ENCODE peak calls at places on chromosome 18, in four cellular contexts. One of them, this sample, is unnamed. For H4K20me1, the result is how much of the 10 kb centered on the place peaks cover.

GRCh38 chr18:54075681-54076080 is 148.8 kb downstream of the MBD2 start:
- DNase-seq in HCT116: no peak
- DNase-seq in MM.1S: no peak
- DNase-seq in HepG2: no peak
- DNase-seq in this sample: no peak

GRCh38 chr18:67241292-67241691 is 275.2 kb downstream of the DSEL start:
- DNase-seq in HepG2: no peak
- DNase-seq in MM.1S: no peak
- DNase-seq in HCT116: no peak
- DNase-seq in this sample: no peak

GRCh38 chr18:74515620-74516231 is 18.6 kb upstream of the CNDP1 start:
- DNase-seq in HCT116: no peak
- DNase-seq in HepG2: no peak
- DNase-seq in MM.1S: no peak
- DNase-seq in this sample: no peak

GRCh38 chr18:79402977-79403722 is 7.4 kb downstream of the NFATC1 start:
- DNase-seq in HCT116: no peak
- DNase-seq in MM.1S: no peak
- DNase-seq in HepG2: no peak
- DNase-seq in this sample: no peak

GRCh38 chr18:65610939-65611338 is 139.9 kb upstream of the CDH7 start:
- DNase-seq in MM.1S: no peak
- DNase-seq in HCT116: no peak
- DNase-seq in HepG2: no peak
- DNase-seq in this sample: no peak

GRCh38 chr18:54184836-54185235 is 39.6 kb downstream of the MBD2 start:
- DNase-seq in HCT116: no peak
- DNase-seq in MM.1S: no peak
- DNase-seq in HepG2: no peak
- DNase-seq in this sample: no peak

GRCh38 chr18:57445488-57446319 is 10.5 kb downstream of the ONECUT2 start:
- DNase-seq in HCT116: no peak
- DNase-seq in MM.1S: no peak
- DNase-seq in HepG2: peak
- DNase-seq in this sample: no peak

GRCh38 chr18:2627821-2628276 is 27.7 kb upstream of the SMCHD1 start:
- DNase-seq in HepG2: peak
- DNase-seq in HCT116: peak
- DNase-seq in MM.1S: no peak
- DNase-seq in this sample: no peak

GRCh38 chr18:12438257-12438656 is 30.5 kb downstream of the PRELID3A start:
- DNase-seq in HCT116: no peak
- DNase-seq in MM.1S: no peak
- DNase-seq in HepG2: no peak
- DNase-seq in this sample: no peak

GRCh38 chr18:12741351-12741750 is 38.5 kb downstream of the PSMG2 start:
- DNase-seq in HepG2: peak
- DNase-seq in MM.1S: no peak
- DNase-seq in HCT116: no peak
- DNase-seq in this sample: peak

GRCh38 chr18:39460136-39460535 is 1894.5 kb upstream of the CELF4 start:
- DNase-seq in HCT116: no peak
- DNase-seq in HepG2: no peak
- DNase-seq in MM.1S: no peak
- DNase-seq in this sample: no peak

GRCh38 chr18:69414184-69414583 is 13.5 kb downstream of the DOK6 start:
- DNase-seq in MM.1S: no peak
- DNase-seq in HepG2: no peak
- DNase-seq in HCT116: no peak
- DNase-seq in this sample: no peak

GRCh38 chr18:11149441-11150270 is at the start of gene PIEZO2:
- DNase-seq in HepG2: peak
- DNase-seq in HCT116: no peak
- DNase-seq in MM.1S: no peak
- DNase-seq in this sample: no peak

GRCh38 chr18:63177259-63177658 is 142.3 kb downstream of the BCL2 start:
- DNase-seq in HCT116: no peak
- DNase-seq in HepG2: no peak
- DNase-seq in MM.1S: no peak
- DNase-seq in this sample: no peak

GRCh38 chr18:24176727-24177416 is 38.0 kb downstream of the CABYR start:
- DNase-seq in HepG2: peak
- DNase-seq in MM.1S: peak
- DNase-seq in HCT116: peak
- DNase-seq in this sample: peak

GRCh38 chr18:13562494-13563029 is 163.8 kb downstream of the FAM210A start:
- DNase-seq in HCT116: no peak
- DNase-seq in MM.1S: no peak
- DNase-seq in HepG2: no peak
- DNase-seq in this sample: no peak

GRCh38 chr18:58512161-58512581 is 116.7 kb downstream of the ALPK2 start:
- DNase-seq in HCT116: no peak
- DNase-seq in MM.1S: no peak
- DNase-seq in HepG2: no peak
- DNase-seq in this sample: no peak

GRCh38 chr18:79484661-79485621 is 89.2 kb downstream of the NFATC1 start:
- DNase-seq in MM.1S: no peak
- DNase-seq in HCT116: no peak
- DNase-seq in HepG2: peak
- DNase-seq in this sample: no peak

GRCh38 chr18:32548688-32549087 is 78.0 kb upstream of the GAREM1 start:
- DNase-seq in HCT116: no peak
- DNase-seq in MM.1S: no peak
- DNase-seq in HepG2: no peak
- DNase-seq in this sample: no peak

GRCh38 chr18:57297306-57297705 is 55.1 kb upstream of the ST8SIA3 start:
- DNase-seq in HepG2: no peak
- DNase-seq in HCT116: no peak
- DNase-seq in MM.1S: no peak
- DNase-seq in this sample: no peak

GRCh38 chr18:12394428-12394827 is 13.3 kb upstream of the PRELID3A start:
- DNase-seq in MM.1S: no peak
- DNase-seq in HepG2: no peak
- DNase-seq in HCT116: no peak
- DNase-seq in this sample: no peak

GRCh38 chr18:62578980-62579511 is 56.2 kb downstream of the ZCCHC2 start:
- DNase-seq in HCT116: no peak
- DNase-seq in MM.1S: no peak
- DNase-seq in HepG2: no peak
- DNase-seq in this sample: no peak

GRCh38 chr18:3246636-3247242 is 862 bp upstream of the MYL12A start:
- DNase-seq in MM.1S: peak
- DNase-seq in HepG2: no peak
- DNase-seq in HCT116: no peak
- DNase-seq in this sample: peak

GRCh38 chr18:21444465-21445023 is 156.0 kb downstream of the ESCO1 start:
- DNase-seq in MM.1S: peak
- DNase-seq in HepG2: peak
- DNase-seq in HCT116: peak
- DNase-seq in this sample: peak

GRCh38 chr18:12041561-12041960 is 52.1 kb upstream of the ANKRD62 start:
- DNase-seq in HepG2: no peak
- DNase-seq in HCT116: no peak
- DNase-seq in MM.1S: no peak
- DNase-seq in this sample: no peak

GRCh38 chr18:74376523-74376922 is 60.9 kb downstream of the C18orf63 start:
- DNase-seq in HCT116: no peak
- DNase-seq in MM.1S: no peak
- DNase-seq in HepG2: no peak
- DNase-seq in this sample: no peak

GRCh38 chr18:59957957-59958356 is 58.2 kb downstream of the PMAIP1 start:
- DNase-seq in HepG2: peak
- DNase-seq in MM.1S: peak
- DNase-seq in HCT116: peak
- DNase-seq in this sample: peak

GRCh38 chr18:23406271-23406787 is 46.8 kb upstream of the RIOK3 start:
- DNase-seq in MM.1S: no peak
- DNase-seq in HepG2: peak
- DNase-seq in HCT116: no peak
- DNase-seq in this sample: no peak

GRCh38 chr18:13112982-13113381 is 105.6 kb upstream of the LDLRAD4 start:
- DNase-seq in HCT116: peak
- DNase-seq in HepG2: peak
- DNase-seq in MM.1S: no peak
- DNase-seq in this sample: peak

GRCh38 chr18:54269924-54270844 is 867 bp downstream of the POLI start:
- DNase-seq in HCT116: peak
- DNase-seq in HepG2: peak
- DNase-seq in MM.1S: peak
- DNase-seq in this sample: no peak

GRCh38 chr18:76467371-76468190 is 27.5 kb downstream of the ZNF516 start:
- DNase-seq in HCT116: no peak
- DNase-seq in MM.1S: no peak
- DNase-seq in HepG2: no peak
- DNase-seq in this sample: no peak
- H3K4me3 ChIP-seq in HCT116: no peak
- H3K4me3 ChIP-seq in MM.1S: no peak
- H3K4me3 ChIP-seq in HepG2: no peak
- H3K4me3 ChIP-seq in this sample: no peak

DNA sequence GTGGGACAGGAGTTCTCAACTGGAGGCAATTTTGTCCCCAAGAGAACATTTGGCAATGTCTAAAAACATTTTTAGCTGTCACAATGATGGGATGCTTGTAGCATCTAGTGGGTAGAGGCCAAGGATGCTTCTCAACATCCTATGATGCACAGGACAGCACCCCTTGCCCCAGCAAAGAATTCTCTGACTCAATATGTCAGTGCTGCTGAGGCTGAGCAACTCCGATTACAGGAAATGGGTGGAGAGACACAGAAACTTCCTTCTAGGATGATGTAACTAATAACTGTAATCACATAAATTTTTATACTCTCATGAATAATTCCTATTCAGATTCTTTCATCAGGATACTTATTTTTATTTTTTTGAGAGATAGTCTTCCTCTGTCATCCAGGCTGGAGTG is 120.2 kb upstream of the ACAA2 start:
- DNase-seq in HCT116: no peak
- DNase-seq in HepG2: no peak
- DNase-seq in MM.1S: no peak
- DNase-seq in this sample: no peak
- H3K9ac ChIP-seq in HCT116: no peak
- H3K9ac ChIP-seq in HepG2: no peak
- H3K9ac ChIP-seq in MM.1S: no peak
- H3K9ac ChIP-seq in this sample: no peak

DNA sequence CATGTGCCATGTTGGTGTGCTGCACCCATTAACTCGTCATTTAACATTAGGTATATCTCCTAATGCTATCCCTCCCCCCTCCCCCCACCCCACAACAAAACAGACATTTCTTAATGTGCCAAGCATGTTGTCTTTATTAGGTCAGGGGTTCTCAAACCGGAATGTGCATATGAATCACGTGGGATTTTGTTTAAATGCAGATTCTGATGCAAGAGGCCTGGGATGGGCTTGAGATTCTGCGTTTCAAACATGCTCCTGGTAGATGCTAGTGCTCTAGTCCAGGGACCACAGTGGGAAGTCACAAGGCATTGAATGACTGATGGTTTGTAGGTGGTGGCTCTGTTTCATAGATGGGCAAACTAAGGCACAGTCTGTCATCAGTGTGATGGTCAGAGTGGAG is 184.7 kb downstream of the SMAD7 start:
- DNase-seq in HepG2: no peak
- DNase-seq in HCT116: no peak
- DNase-seq in MM.1S: no peak
- DNase-seq in this sample: no peak
- H4K20me1 ChIP-seq in HepG2: under half
- H4K20me1 ChIP-seq in HCT116: under half
- H4K20me1 ChIP-seq in MM.1S: under half
- H4K20me1 ChIP-seq in this sample: under half

GRCh38 chr18:7608174-7608550 is 41.0 kb downstream of the PTPRM start:
- DNase-seq in HCT116: no peak
- DNase-seq in HepG2: no peak
- DNase-seq in MM.1S: no peak
- DNase-seq in this sample: no peak

GRCh38 chr18:7605705-7606104 is 38.6 kb downstream of the PTPRM start:
- DNase-seq in MM.1S: no peak
- DNase-seq in HCT116: no peak
- DNase-seq in HepG2: no peak
- DNase-seq in this sample: no peak

GRCh38 chr18:7608798-7609197 is 41.7 kb downstream of the PTPRM start:
- DNase-seq in HepG2: no peak
- DNase-seq in MM.1S: no peak
- DNase-seq in HCT116: no peak
- DNase-seq in this sample: no peak

GRCh38 chr18:7609617-7610016 is 42.5 kb downstream of the PTPRM start:
- DNase-seq in MM.1S: no peak
- DNase-seq in HCT116: no peak
- DNase-seq in HepG2: no peak
- DNase-seq in this sample: no peak

GRCh38 chr18:7607535-7608173 is 40.5 kb downstream of the PTPRM start:
- DNase-seq in MM.1S: no peak
- DNase-seq in HCT116: no peak
- DNase-seq in HepG2: no peak
- DNase-seq in this sample: no peak
- H3K4me3 ChIP-seq in MM.1S: no peak
- H3K4me3 ChIP-seq in HCT116: no peak
- H3K4me3 ChIP-seq in HepG2: no peak
- H3K4me3 ChIP-seq in this sample: no peak

GRCh38 chr18:8785261-8785660 is 79.9 kb downstream of the MTCL1 start:
- DNase-seq in MM.1S: no peak
- DNase-seq in HepG2: no peak
- DNase-seq in HCT116: no peak
- DNase-seq in this sample: no peak
- H3K9ac ChIP-seq in MM.1S: no peak
- H3K9ac ChIP-seq in HepG2: no peak
- H3K9ac ChIP-seq in HCT116: no peak
- H3K9ac ChIP-seq in this sample: no peak

DNA sequence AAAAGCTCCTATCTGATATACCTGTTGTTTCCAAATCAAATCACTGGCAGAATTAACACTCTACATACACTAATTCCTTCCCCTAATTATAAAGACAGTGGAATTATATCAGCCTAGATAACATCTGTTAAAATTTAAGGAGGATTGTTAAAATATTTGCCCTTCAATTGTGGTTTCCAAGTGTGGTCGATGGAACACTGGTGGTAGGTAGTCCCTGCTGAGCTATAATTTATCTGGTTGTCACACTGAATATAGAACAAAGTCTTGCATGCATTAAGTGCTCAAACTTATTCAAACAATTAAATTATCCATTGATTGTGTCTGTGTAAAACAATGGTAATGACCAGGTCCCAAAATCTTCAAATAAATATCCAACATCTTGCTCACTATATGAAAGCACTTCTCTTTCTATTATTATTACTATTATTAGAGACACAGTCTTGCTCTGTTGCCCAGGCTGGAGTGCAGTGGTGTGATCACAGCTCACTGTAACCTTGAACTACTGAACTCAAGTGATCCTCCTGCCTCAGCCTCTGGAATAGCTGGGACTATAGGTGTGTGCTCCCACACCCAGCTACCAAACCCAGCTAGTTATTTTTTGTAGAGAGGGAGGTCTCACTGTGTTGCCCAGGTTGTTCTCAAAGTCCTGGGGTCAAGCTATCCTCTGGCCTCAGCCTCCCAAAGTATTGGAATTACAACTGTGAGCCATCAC is 12.0 kb downstream of the CDH2 start:
- DNase-seq in HepG2: no peak
- DNase-seq in HCT116: no peak
- DNase-seq in MM.1S: no peak
- DNase-seq in this sample: no peak
- H4K20me1 ChIP-seq in HepG2: under half
- H4K20me1 ChIP-seq in HCT116: under half
- H4K20me1 ChIP-seq in MM.1S: under half
- H4K20me1 ChIP-seq in this sample: under half